ENCODE peak calls at places on chromosomes 7 and 10, in four cellular contexts. P is GM12878, J is A549, W is upper lobe of left lung. G is an unnamed sample.

GRCh38 chr7:774161-775109 is 47.4 kb upstream of the PRKAR1B start:
- ATAC-seq in P (peak; percentile 90), J (peak; percentile 87), W (no peak), G (peak; percentile 48)

GRCh38 chr7:51021906-51022570 is 239.3 kb upstream of the GRB10 start:
- ATAC-seq in P (no peak), J (no peak), W (no peak), G (no peak)

GRCh38 chr7:116706668-116707126 is 34.7 kb downstream of the MET start:
- ATAC-seq in P (no peak), J (peak; percentile 91), W (no peak), G (no peak)

GRCh38 chr7:4235596-4235995 is 446.5 kb upstream of the FOXK1 start:
- ATAC-seq in P (no peak), J (no peak), W (no peak), G (no peak)

GRCh38 chr10:68804692-68805091 is 22.6 kb upstream of the STOX1 start:
- ATAC-seq in P (no peak), J (no peak), W (no peak), G (no peak)

GRCh38 chr10:9621216-9621615 is 1396.5 kb upstream of the CELF2 start:
- ATAC-seq in P (no peak), J (no peak), W (no peak), G (no peak)

GRCh38 chr10:88960854-88961253 is 8.3 kb upstream of the ACTA2 start:
- ATAC-seq in P (peak; percentile 78), J (no peak), W (no peak), G (no peak)

GRCh38 chr10:123685260-123685659 is 19.1 kb downstream of the GPR26 start:
- ATAC-seq in P (no peak), J (no peak), W (no peak), G (no peak)

GRCh38 chr7:81155654-81156373 is 237.0 kb upstream of the SEMA3C start:
- ATAC-seq in P (no peak), J (peak; percentile 86), W (no peak), G (no peak)

GRCh38 chr7:83655951-83656556 is 7.1 kb upstream of the SEMA3E start:
- ATAC-seq in P (peak; percentile 80), J (peak; percentile 81), W (no peak), G (peak; percentile 62)

GRCh38 chr10:34513636-34514035 is 301.5 kb downstream of the PARD3 start:
- ATAC-seq in P (no peak), J (no peak), W (no peak), G (no peak)

GRCh38 chr7:2258661-2259365 is 16.8 kb downstream of the NUDT1 start:
- ATAC-seq in P (peak; percentile 92), J (no peak), W (peak; percentile 6), G (no peak)

GRCh38 chr10:22537810-22538209 is 176.6 kb downstream of the PIP4K2A start:
- ATAC-seq in P (no peak), J (no peak), W (no peak), G (no peak)

GRCh38 chr7:128836729-128837348 is 6.6 kb downstream of the FLNC start:
- ATAC-seq in P (no peak), J (no peak), W (no peak), G (no peak)
- TF ChIP-seq EP300 in P (no peak), J (no peak), W (no peak), G (no peak)

GRCh38 chr7:107579881-107580715 is at the start of gene BCAP29:
- ATAC-seq in P (peak; percentile 97), J (peak; percentile 96), W (peak; percentile 96), G (peak; percentile 96)

GRCh38 chr7:107580716-107581383 is 804 bp downstream of the BCAP29 start:
- ATAC-seq in P (no peak), J (no peak), W (no peak), G (no peak)

GRCh38 chr7:107584716-107585115 is 4.7 kb downstream of the BCAP29 start:
- ATAC-seq in P (no peak), J (no peak), W (no peak), G (no peak)

GRCh38 chr7:107581387-107582013 is 1.5 kb downstream of the BCAP29 start:
- ATAC-seq in P (no peak), J (no peak), W (no peak), G (no peak)

GRCh38 chr7:107582906-107583305 is 2.9 kb downstream of the BCAP29 start:
- ATAC-seq in P (no peak), J (no peak), W (no peak), G (no peak)
- TF ChIP-seq EP300 in P (no peak), J (no peak), W (no peak), G (no peak)

DNA sequence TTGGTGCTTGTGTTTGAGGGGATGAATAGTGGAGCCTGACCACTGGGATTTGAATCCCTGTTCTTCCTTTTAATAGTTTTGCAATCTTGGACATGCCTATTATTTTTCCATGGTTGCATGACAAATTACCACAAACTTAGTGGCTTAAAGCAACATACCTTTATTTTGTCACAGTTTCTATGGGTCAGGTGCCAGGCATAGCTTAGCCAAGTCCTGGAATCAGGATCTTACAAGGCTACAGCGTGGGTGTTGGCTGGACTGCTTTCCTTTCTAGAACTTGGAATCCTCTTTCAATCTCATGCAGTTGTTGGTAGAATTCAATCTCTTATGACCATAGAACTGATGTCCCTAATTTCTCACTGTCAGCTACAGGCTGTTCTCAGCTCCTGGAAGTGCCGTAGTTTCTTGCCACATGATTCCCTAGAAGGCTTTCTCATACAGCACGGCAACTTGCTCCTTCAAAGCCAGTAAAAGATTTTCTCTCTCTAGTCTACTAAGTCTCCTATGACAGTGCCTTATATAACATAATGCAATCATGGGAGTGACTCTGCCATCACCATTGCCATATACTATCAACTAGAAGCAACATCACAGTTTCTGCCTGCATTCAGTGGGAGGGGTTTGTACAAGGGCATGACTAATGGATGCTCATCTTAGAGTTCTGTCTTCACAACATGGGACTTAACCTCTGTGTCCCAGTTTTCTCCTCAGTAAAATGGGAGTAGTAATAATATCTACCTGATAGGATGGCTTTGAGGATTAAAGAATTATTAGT is 243.4 kb upstream of the FZD1 start:
- ATAC-seq in P (no peak), J (no peak), W (no peak), G (no peak)
- TF ChIP-seq EP300 in P (no peak), J (no peak), W (no peak), G (no peak)

DNA sequence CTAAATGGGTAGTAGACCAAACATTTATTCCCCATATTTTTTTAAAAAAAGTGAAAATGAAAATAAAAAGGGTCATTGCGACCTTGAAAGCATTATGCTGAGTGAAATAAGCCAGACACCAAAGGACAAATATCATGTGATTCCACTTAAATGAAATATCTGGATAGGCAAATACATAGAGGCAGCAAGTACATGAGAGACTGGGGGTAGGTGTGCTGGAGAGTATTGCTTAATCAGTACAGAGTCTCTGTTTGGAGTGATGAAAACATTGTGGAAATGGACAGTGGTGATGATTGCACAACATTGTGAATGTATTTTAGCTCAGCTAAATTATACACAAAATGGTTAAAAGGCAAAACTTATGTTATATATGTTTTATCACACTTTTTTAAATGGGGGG is 169.4 kb downstream of the AKR1D1 start:
- ATAC-seq in P (no peak), J (no peak), W (peak; percentile 46), G (no peak)
- TF ChIP-seq EP300 in P (no peak), J (no peak), W (no peak), G (no peak)

GRCh38 chr10:122173766-122174435 is 97.2 kb upstream of the BTBD16 start:
- ATAC-seq in P (no peak), J (peak; percentile 13), W (no peak), G (no peak)

GRCh38 chr10:122173337-122173736 is 97.8 kb upstream of the BTBD16 start:
- ATAC-seq in P (no peak), J (no peak), W (no peak), G (no peak)

GRCh38 chr10:122172311-122173008 is 98.6 kb upstream of the BTBD16 start:
- ATAC-seq in P (no peak), J (no peak), W (no peak), G (no peak)

GRCh38 chr10:122170802-122171201 is 100.3 kb upstream of the BTBD16 start:
- ATAC-seq in P (no peak), J (no peak), W (no peak), G (no peak)

GRCh38 chr10:122171270-122171669 is 99.8 kb upstream of the BTBD16 start:
- ATAC-seq in P (no peak), J (no peak), W (no peak), G (peak; percentile 49)
- TF ChIP-seq EP300 in P (no peak), J (no peak), W (no peak), G (no peak)

GRCh38 chr7:107783648-107784047 is 19.4 kb downstream of the SLC26A3 start:
- ATAC-seq in P (no peak), J (no peak), W (no peak), G (no peak)

GRCh38 chr7:107788216-107788615 is 14.8 kb downstream of the SLC26A3 start:
- ATAC-seq in P (no peak), J (no peak), W (no peak), G (no peak)

GRCh38 chr7:107785170-107785569 is 17.9 kb downstream of the SLC26A3 start:
- ATAC-seq in P (no peak), J (no peak), W (no peak), G (no peak)

GRCh38 chr7:107788662-107789061 is 14.4 kb downstream of the SLC26A3 start:
- ATAC-seq in P (no peak), J (no peak), W (no peak), G (no peak)

DNA sequence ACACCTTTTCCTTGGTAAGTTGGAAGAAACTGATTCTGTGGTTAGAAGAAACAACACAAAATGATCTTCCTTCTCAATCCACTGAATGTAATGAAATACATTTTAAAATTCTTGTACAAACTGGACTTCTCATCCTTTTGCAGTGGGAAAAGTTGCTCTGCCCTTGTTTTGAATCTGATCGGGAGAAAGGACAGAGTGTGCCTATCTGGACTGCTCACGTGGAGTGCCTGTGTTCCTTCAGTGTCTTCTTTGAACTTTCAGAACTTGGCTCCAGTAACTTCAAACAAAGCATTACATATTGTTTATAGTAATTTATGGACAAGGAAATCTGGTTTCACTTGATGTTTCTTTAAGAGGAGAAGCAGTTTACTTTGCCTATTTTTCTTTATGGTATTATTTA is 17.1 kb downstream of the SLC26A3 start:
- ATAC-seq in P (no peak), J (no peak), W (no peak), G (peak; percentile 82)
- TF ChIP-seq EP300 in P (no peak), J (no peak), W (no peak), G (peak; percentile 53)

GRCh38 chr10:121668336-121669009 is 70.2 kb upstream of the FGFR2 start:
- ATAC-seq in P (no peak), J (no peak), W (peak; percentile 66), G (peak; percentile 89)
- TF ChIP-seq EP300 in P (no peak), J (no peak), W (no peak), G (no peak)